ENCODE peak calls at places on chromosomes 3 and 15, in seven cellular contexts. R is astrocyte of the spinal cord, I is progenitor cell of endocrine pancreas, X is HFFc6, F is uterus, D is choroid plexus epithelial cell, Q is type B pancreatic cell. M is an unnamed sample.

GRCh38 chr15:57516327-57517026 is 75.2 kb upstream of the MYZAP start:
- DNase-seq in Q (no peak), R (no peak), X (no peak), F (no peak), D (no peak), I (no peak), M (no peak)

GRCh38 chr3:179446501-179446900 is 4.8 kb downstream of the GNB4 start:
- DNase-seq in I (no peak), X (peak; percentile 14), D (peak; percentile 62), F (no peak), Q (no peak), R (peak; percentile 27), M (no peak)

GRCh38 chr15:72227192-72227586 is 3.8 kb downstream of the PKM start:
- DNase-seq in Q (no peak), I (no peak), R (peak; percentile 86), X (peak; percentile 86), D (peak; percentile 78), F (peak; percentile 40), M (peak; percentile 68)

GRCh38 chr15:76345880-76346665 is 9.5 kb downstream of the ISL2 start:
- DNase-seq in F (no peak), Q (no peak), D (no peak), R (no peak), I (no peak), X (no peak), M (no peak)

GRCh38 chr3:33711100-33711499 is 7.0 kb downstream of the CLASP2 start:
- DNase-seq in Q (no peak), R (no peak), X (no peak), F (no peak), I (no peak), D (no peak), M (no peak)

GRCh38 chr3:120496278-120496975 is 45.6 kb upstream of the FSTL1 start:
- DNase-seq in D (peak; percentile 72), Q (no peak), R (peak; percentile 76), F (no peak), X (peak; percentile 95), I (no peak), M (no peak)

GRCh38 chr15:63372018-63372705 is 9.5 kb downstream of the CA12 start:
- DNase-seq in Q (no peak), F (peak; percentile 68), I (no peak), R (peak; percentile 97), X (peak; percentile 94), D (peak; percentile 92), M (peak; percentile 83)

GRCh38 chr3:183123891-183124290 is 24.6 kb upstream of the MCCC1 start:
- DNase-seq in Q (no peak), F (no peak), X (no peak), I (no peak), R (peak; percentile 13), D (peak; percentile 31), M (no peak)

GRCh38 chr3:20846081-20846480 is 660.1 kb upstream of the SGO1 start:
- DNase-seq in I (no peak), D (no peak), R (no peak), F (no peak), X (no peak), Q (no peak), M (no peak)

GRCh38 chr15:98657721-98658120 is 9.4 kb downstream of the IGF1R start:
- DNase-seq in F (no peak), D (no peak), X (peak; percentile 53), I (no peak), R (no peak), Q (no peak), M (no peak)

GRCh38 chr15:67334973-67335372 is 80.4 kb downstream of the IQCH start:
- DNase-seq in I (no peak), Q (no peak), D (no peak), X (no peak), R (no peak), F (no peak), M (no peak)

GRCh38 chr3:30894521-30895289 is at the start of gene GADL1:
- DNase-seq in X (no peak), Q (peak; percentile 74), F (peak; percentile 27), D (peak; percentile 23), I (peak; percentile 36), R (peak; percentile 15), M (no peak)

GRCh38 chr15:53074221-53074620 is 284.1 kb upstream of the ONECUT1 start:
- DNase-seq in D (no peak), R (no peak), X (no peak), Q (no peak), I (no peak), F (no peak), M (no peak)

GRCh38 chr3:44001072-44001471 is 240.6 kb upstream of the TOPAZ1 start:
- DNase-seq in F (no peak), Q (no peak), X (no peak), I (no peak), R (peak; percentile 10), D (no peak), M (no peak)

GRCh38 chr3:45984331-45985312 is 11.0 kb downstream of the FYCO1 start:
- DNase-seq in R (peak; percentile 32), X (no peak), F (no peak), I (no peak), Q (no peak), D (peak; percentile 63), M (no peak)

GRCh38 chr3:137460944-137461343 is 303.2 kb upstream of the SOX14 start:
- DNase-seq in R (no peak), X (no peak), Q (no peak), I (no peak), D (no peak), F (no peak), M (no peak)

GRCh38 chr15:98779463-98780071 is 131.2 kb downstream of the IGF1R start:
- DNase-seq in R (peak; percentile 72), I (peak; percentile 43), Q (peak; percentile 79), F (peak; percentile 78), X (peak; percentile 65), D (peak; percentile 78), M (no peak)

GRCh38 chr3:65745306-65745705 is 293.4 kb downstream of the MAGI1 start:
- DNase-seq in X (no peak), Q (no peak), F (no peak), R (no peak), D (no peak), I (no peak), M (no peak)

GRCh38 chr15:51982013-51982769 is 10.6 kb upstream of the LEO1 start:
- DNase-seq in Q (no peak), X (peak; percentile 87), I (no peak), R (peak; percentile 80), D (peak; percentile 91), F (no peak), M (no peak)

GRCh38 chr3:186013312-186013711 is 75.5 kb upstream of the TRA2B start:
- DNase-seq in Q (no peak), D (no peak), X (no peak), F (no peak), R (no peak), I (no peak), M (no peak)

GRCh38 chr3:128060473-128061381 is 8.5 kb downstream of the SEC61A1 start:
- DNase-seq in I (no peak), D (peak; percentile 87), R (peak; percentile 91), X (peak; percentile 99), Q (no peak), F (no peak), M (no peak)

DNA sequence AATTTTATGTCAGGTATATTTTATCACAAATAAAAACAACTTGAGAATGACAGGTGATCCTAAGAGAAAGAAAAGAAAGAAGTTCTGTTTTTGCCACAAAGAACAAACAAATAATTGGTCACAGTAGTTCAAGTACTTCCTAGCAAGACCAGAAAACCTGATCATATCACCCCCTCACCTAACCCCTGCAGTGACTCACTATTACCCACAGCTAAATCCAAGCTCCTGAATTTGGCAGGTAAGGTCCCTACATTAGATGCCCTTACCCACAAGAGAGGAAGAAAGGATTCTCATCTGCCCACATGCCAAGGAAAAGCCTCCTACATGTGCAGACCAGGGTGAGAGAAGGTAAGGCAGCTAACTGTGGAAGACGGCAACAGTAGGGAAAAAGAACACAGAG is 4.4 kb downstream of the SSUH2 start:
- DNase-seq in F (no peak), I (no peak), Q (no peak), R (no peak), D (no peak), X (no peak), M (no peak)
- TF ChIP-seq CTCF in F (no peak), I (no peak), Q (no peak), R (no peak), D (no peak), X (no peak), M (no peak)

GRCh38 chr3:180600473-180600872 is 1.5 kb upstream of the TTC14 start:
- DNase-seq in I (no peak), D (no peak), F (no peak), R (no peak), Q (no peak), X (no peak), M (no peak)

GRCh38 chr3:180590396-180590795 is 11.6 kb upstream of the TTC14 start:
- DNase-seq in F (no peak), I (no peak), Q (no peak), R (no peak), D (no peak), X (no peak), M (no peak)

GRCh38 chr3:180595536-180595935 is 6.4 kb upstream of the TTC14 start:
- DNase-seq in D (no peak), F (no peak), Q (no peak), R (no peak), X (no peak), I (no peak), M (no peak)

GRCh38 chr3:180594631-180595348 is 7.2 kb upstream of the TTC14 start:
- DNase-seq in X (peak; percentile 59), R (peak; percentile 68), Q (no peak), F (no peak), D (peak; percentile 74), I (no peak), M (peak; percentile 19)
- TF ChIP-seq CTCF in X (peak; percentile 85), R (peak; percentile 52), Q (peak; percentile 75), F (no peak), D (peak; percentile 58), I (peak; percentile 62), M (peak; percentile 66)

DNA sequence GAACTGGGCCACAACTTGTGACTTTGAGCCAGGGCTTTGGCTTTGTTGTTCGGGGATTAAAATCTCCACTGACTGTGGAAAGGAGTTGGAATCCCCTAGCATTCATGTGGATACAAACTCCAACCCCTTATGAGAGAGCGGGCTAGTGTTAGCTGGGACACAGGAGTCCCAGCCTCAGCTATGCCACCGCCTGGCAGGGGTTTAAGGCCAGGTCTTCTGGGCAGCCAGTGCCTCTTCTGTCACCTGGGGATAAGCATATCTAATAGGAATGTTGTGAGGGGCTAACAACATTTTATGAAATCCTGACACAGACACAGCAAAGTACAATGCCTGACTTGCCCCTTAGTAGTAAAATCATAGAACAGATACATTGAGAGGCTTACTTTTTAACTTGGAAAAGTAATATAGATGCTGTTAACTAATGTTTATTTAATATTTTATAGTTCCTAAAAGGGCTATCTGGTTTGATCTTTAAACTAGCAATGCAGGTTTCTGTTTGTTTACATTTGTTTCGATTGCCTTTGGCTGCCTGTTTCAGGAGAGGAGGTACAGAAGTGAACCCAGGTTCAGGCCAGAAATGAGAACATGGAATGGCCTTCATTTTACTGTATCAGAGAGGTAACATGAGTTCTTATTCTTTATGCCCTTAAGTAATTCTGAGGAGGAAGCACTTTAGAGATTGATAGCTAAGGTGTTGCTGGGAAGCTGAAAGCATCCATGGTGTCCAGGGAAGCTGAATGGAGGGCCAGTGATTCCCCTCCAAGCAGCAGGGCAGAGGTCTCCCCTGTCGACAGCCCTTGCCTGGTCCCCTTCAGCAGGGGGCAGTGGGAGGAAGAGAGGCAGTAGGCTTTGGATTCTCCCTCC is 8.7 kb downstream of the GPR160 start:
- DNase-seq in Q (no peak), D (no peak), R (no peak), X (no peak), F (no peak), I (no peak), M (no peak)
- TF ChIP-seq CTCF in Q (no peak), D (no peak), R (no peak), X (no peak), F (no peak), I (no peak), M (no peak)

GRCh38 chr3:94285874-94286273 is 223.0 kb downstream of the NSUN3 start:
- DNase-seq in F (no peak), Q (no peak), D (peak; percentile 25), X (peak; percentile 3), I (no peak), R (peak; percentile 15), M (no peak)
- TF ChIP-seq CTCF in F (no peak), Q (peak; percentile 60), D (peak; percentile 36), X (peak; percentile 73), I (peak; percentile 22), R (peak; percentile 11), M (peak; percentile 51)